ENCODE peak calls at places on chromosomes 6 and 20, in nine cellular contexts. N, C, I, Q, S, V, T, F and B are unnamed samples.

GRCh38 chr20:46757754-46758678 is 48.6 kb downstream of the SLC2A10 start:
- DNase-seq in I (peak), C (peak), F (peak), V (no peak), S (peak), N (peak), T (peak), Q (peak), B (peak)

GRCh38 chr6:111201764-111202163 is 114.5 kb downstream of the SLC16A10 start:
- DNase-seq in Q (no peak), T (no peak), C (no peak), F (no peak), S (no peak), V (no peak), N (no peak), I (no peak), B (no peak)

GRCh38 chr20:64077094-64077493 is 2.2 kb downstream of the RGS19 start:
- DNase-seq in N (peak), C (no peak), I (no peak), Q (no peak), F (no peak), S (no peak), T (no peak), V (no peak), B (no peak)

GRCh38 chr20:50587291-50587961 is 77.2 kb downstream of the PTPN1 start:
- DNase-seq in C (no peak), S (no peak), T (peak), F (no peak), Q (no peak), N (no peak), I (no peak), V (no peak), B (no peak)

GRCh38 chr6:15327271-15327670 is 81.4 kb downstream of the JARID2 start:
- DNase-seq in N (peak), V (no peak), Q (no peak), T (peak), F (no peak), C (no peak), S (no peak), I (no peak), B (peak)

GRCh38 chr6:46381579-46381978 is 109.7 kb downstream of the RCAN2 start:
- DNase-seq in T (no peak), V (no peak), C (no peak), Q (no peak), F (no peak), S (no peak), I (no peak), N (no peak), B (no peak)

GRCh38 chr6:21955196-21955595 is 341.6 kb downstream of the PRL start:
- DNase-seq in S (no peak), T (no peak), N (no peak), C (no peak), Q (no peak), F (no peak), I (no peak), V (no peak), B (no peak)

GRCh38 chr6:129766959-129767728 is 57.2 kb upstream of the ARHGAP18 start:
- DNase-seq in N (peak), S (no peak), Q (peak), C (no peak), V (no peak), F (no peak), T (peak), I (peak), B (peak)

GRCh38 chr20:8579060-8579459 is 447.0 kb downstream of the PLCB1 start:
- DNase-seq in Q (no peak), S (no peak), N (no peak), F (no peak), I (no peak), T (no peak), V (no peak), C (no peak), B (no peak)

GRCh38 chr6:15061176-15061575 is 184.7 kb upstream of the JARID2 start:
- DNase-seq in S (no peak), F (no peak), Q (no peak), T (no peak), N (no peak), I (peak), V (no peak), C (no peak), B (peak)

GRCh38 chr20:39851459-39851858 is 837.6 kb downstream of the MAFB start:
- DNase-seq in I (no peak), Q (peak), T (no peak), C (peak), S (no peak), V (no peak), F (no peak), N (no peak), B (no peak)

GRCh38 chr6:130991422-130992144 is 71.5 kb downstream of the EPB41L2 start:
- DNase-seq in C (no peak), I (no peak), N (no peak), F (no peak), T (no peak), Q (no peak), S (no peak), V (no peak), B (no peak)

GRCh38 chr20:3080939-3081388 is 3.6 kb downstream of the AVP start:
- DNase-seq in I (peak), Q (peak), C (peak), V (no peak), N (no peak), F (no peak), T (no peak), S (no peak), B (no peak)

GRCh38 chr6:146962332-146962731 is 241.9 kb upstream of the STXBP5 start:
- DNase-seq in Q (no peak), V (no peak), S (no peak), I (no peak), N (no peak), F (no peak), C (no peak), T (no peak), B (peak)

GRCh38 chr6:45493761-45494160 is 116.0 kb upstream of the SUPT3H start:
- DNase-seq in V (no peak), N (no peak), C (no peak), Q (no peak), S (no peak), T (no peak), I (no peak), F (no peak), B (no peak)